ENCODE peak calls at places on chromosomes 16 and 17, in seven cellular contexts. One of them, this sample, is unnamed.

GRCh38 chr16:28180660-28181556 is 30.9 kb downstream of the XPO6 start:
- ATAC-seq in HCT116: peak; percentile 12
- ATAC-seq in foreskin keratinocyte: peak; percentile 35
- ATAC-seq in Right ventricle myocardium inferior: peak; percentile 20
- ATAC-seq in omental fat pad: peak; percentile 12
- ATAC-seq in activated naive CD8-positive, alpha-beta T cell treated with anti-CD3 and anti-CD28 coated beads, Interleukin-2, amount 50 U/mL, for 24 hours: no peak
- ATAC-seq in sciatic nerve: peak; percentile 60
- ATAC-seq in this sample: peak; percentile 51

GRCh38 chr17:78466786-78467715 is 88.6 kb downstream of the PGS1 start:
- ATAC-seq in activated naive CD8-positive, alpha-beta T cell treated with anti-CD3 and anti-CD28 coated beads, Interleukin-2, amount 50 U/mL, for 24 hours: no peak
- ATAC-seq in HCT116: no peak
- ATAC-seq in sciatic nerve: no peak
- ATAC-seq in foreskin keratinocyte: no peak
- ATAC-seq in Right ventricle myocardium inferior: no peak
- ATAC-seq in omental fat pad: no peak
- ATAC-seq in this sample: no peak

GRCh38 chr17:65737451-65737850 is 176.0 kb upstream of the AXIN2 start:
- ATAC-seq in Right ventricle myocardium inferior: peak; percentile 83
- ATAC-seq in activated naive CD8-positive, alpha-beta T cell treated with anti-CD3 and anti-CD28 coated beads, Interleukin-2, amount 50 U/mL, for 24 hours: no peak
- ATAC-seq in sciatic nerve: no peak
- ATAC-seq in omental fat pad: no peak
- ATAC-seq in foreskin keratinocyte: no peak
- ATAC-seq in HCT116: no peak
- ATAC-seq in this sample: no peak

GRCh38 chr16:27684047-27684446 is 134.1 kb downstream of the KATNIP start:
- ATAC-seq in HCT116: no peak
- ATAC-seq in foreskin keratinocyte: no peak
- ATAC-seq in activated naive CD8-positive, alpha-beta T cell treated with anti-CD3 and anti-CD28 coated beads, Interleukin-2, amount 50 U/mL, for 24 hours: no peak
- ATAC-seq in omental fat pad: no peak
- ATAC-seq in Right ventricle myocardium inferior: no peak
- ATAC-seq in sciatic nerve: no peak
- ATAC-seq in this sample: no peak

GRCh38 chr17:41919165-41919817 is 540 bp upstream of the ACLY start:
- ATAC-seq in omental fat pad: peak; percentile 54
- ATAC-seq in Right ventricle myocardium inferior: peak; percentile 46
- ATAC-seq in foreskin keratinocyte: peak; percentile 60
- ATAC-seq in HCT116: peak; percentile 76
- ATAC-seq in activated naive CD8-positive, alpha-beta T cell treated with anti-CD3 and anti-CD28 coated beads, Interleukin-2, amount 50 U/mL, for 24 hours: peak; percentile 14
- ATAC-seq in sciatic nerve: peak; percentile 61
- ATAC-seq in this sample: peak; percentile 64

GRCh38 chr17:70139449-70139993 is 29.8 kb upstream of the KCNJ2 start:
- ATAC-seq in sciatic nerve: no peak
- ATAC-seq in Right ventricle myocardium inferior: no peak
- ATAC-seq in HCT116: no peak
- ATAC-seq in omental fat pad: no peak
- ATAC-seq in foreskin keratinocyte: no peak
- ATAC-seq in activated naive CD8-positive, alpha-beta T cell treated with anti-CD3 and anti-CD28 coated beads, Interleukin-2, amount 50 U/mL, for 24 hours: no peak
- ATAC-seq in this sample: no peak

GRCh38 chr17:39045948-39046679 is 78.9 kb upstream of the FBXO47 start:
- ATAC-seq in HCT116: no peak
- ATAC-seq in activated naive CD8-positive, alpha-beta T cell treated with anti-CD3 and anti-CD28 coated beads, Interleukin-2, amount 50 U/mL, for 24 hours: no peak
- ATAC-seq in Right ventricle myocardium inferior: no peak
- ATAC-seq in foreskin keratinocyte: no peak
- ATAC-seq in omental fat pad: no peak
- ATAC-seq in sciatic nerve: no peak
- ATAC-seq in this sample: no peak

GRCh38 chr17:13568746-13569739 is 32.7 kb downstream of the HS3ST3A1 start:
- ATAC-seq in sciatic nerve: no peak
- ATAC-seq in activated naive CD8-positive, alpha-beta T cell treated with anti-CD3 and anti-CD28 coated beads, Interleukin-2, amount 50 U/mL, for 24 hours: no peak
- ATAC-seq in HCT116: no peak
- ATAC-seq in Right ventricle myocardium inferior: no peak
- ATAC-seq in omental fat pad: no peak
- ATAC-seq in foreskin keratinocyte: no peak
- ATAC-seq in this sample: no peak

GRCh38 chr16:46972429-46972970 is 974 bp downstream of the DNAJA2 start:
- ATAC-seq in sciatic nerve: no peak
- ATAC-seq in foreskin keratinocyte: peak; percentile 31
- ATAC-seq in Right ventricle myocardium inferior: no peak
- ATAC-seq in activated naive CD8-positive, alpha-beta T cell treated with anti-CD3 and anti-CD28 coated beads, Interleukin-2, amount 50 U/mL, for 24 hours: no peak
- ATAC-seq in HCT116: peak; percentile 61
- ATAC-seq in omental fat pad: no peak
- ATAC-seq in this sample: peak; percentile 61

GRCh38 chr17:49497147-49498036 is 2.3 kb downstream of the NGFR start:
- ATAC-seq in Right ventricle myocardium inferior: peak; percentile 79
- ATAC-seq in sciatic nerve: peak; percentile 73
- ATAC-seq in activated naive CD8-positive, alpha-beta T cell treated with anti-CD3 and anti-CD28 coated beads, Interleukin-2, amount 50 U/mL, for 24 hours: no peak
- ATAC-seq in omental fat pad: peak; percentile 39
- ATAC-seq in foreskin keratinocyte: peak; percentile 22
- ATAC-seq in HCT116: no peak
- ATAC-seq in this sample: peak; percentile 67

GRCh38 chr17:51270675-51271074 is 10.3 kb downstream of the UTP18 start:
- ATAC-seq in HCT116: no peak
- ATAC-seq in omental fat pad: no peak
- ATAC-seq in sciatic nerve: no peak
- ATAC-seq in foreskin keratinocyte: no peak
- ATAC-seq in activated naive CD8-positive, alpha-beta T cell treated with anti-CD3 and anti-CD28 coated beads, Interleukin-2, amount 50 U/mL, for 24 hours: no peak
- ATAC-seq in Right ventricle myocardium inferior: no peak
- ATAC-seq in this sample: no peak

GRCh38 chr16:65125322-65125721 is 3.5 kb upstream of the CDH11 start:
- ATAC-seq in Right ventricle myocardium inferior: no peak
- ATAC-seq in sciatic nerve: no peak
- ATAC-seq in omental fat pad: no peak
- ATAC-seq in foreskin keratinocyte: no peak
- ATAC-seq in HCT116: no peak
- ATAC-seq in activated naive CD8-positive, alpha-beta T cell treated with anti-CD3 and anti-CD28 coated beads, Interleukin-2, amount 50 U/mL, for 24 hours: no peak
- ATAC-seq in this sample: no peak

GRCh38 chr17:45437461-45438283 is 5.0 kb upstream of the ARHGAP27 start:
- ATAC-seq in sciatic nerve: no peak
- ATAC-seq in foreskin keratinocyte: no peak
- ATAC-seq in omental fat pad: no peak
- ATAC-seq in HCT116: no peak
- ATAC-seq in activated naive CD8-positive, alpha-beta T cell treated with anti-CD3 and anti-CD28 coated beads, Interleukin-2, amount 50 U/mL, for 24 hours: no peak
- ATAC-seq in Right ventricle myocardium inferior: no peak
- ATAC-seq in this sample: peak; percentile 62

GRCh38 chr16:89478576-89479221 is 11.7 kb downstream of the ANKRD11 start:
- ATAC-seq in foreskin keratinocyte: peak; percentile 52
- ATAC-seq in Right ventricle myocardium inferior: no peak
- ATAC-seq in activated naive CD8-positive, alpha-beta T cell treated with anti-CD3 and anti-CD28 coated beads, Interleukin-2, amount 50 U/mL, for 24 hours: peak; percentile 53
- ATAC-seq in omental fat pad: peak; percentile 62
- ATAC-seq in sciatic nerve: peak; percentile 37
- ATAC-seq in HCT116: no peak
- ATAC-seq in this sample: peak; percentile 45

GRCh38 chr17:70527364-70527888 is 358.1 kb downstream of the KCNJ2 start:
- ATAC-seq in Right ventricle myocardium inferior: peak; percentile 63
- ATAC-seq in foreskin keratinocyte: no peak
- ATAC-seq in activated naive CD8-positive, alpha-beta T cell treated with anti-CD3 and anti-CD28 coated beads, Interleukin-2, amount 50 U/mL, for 24 hours: no peak
- ATAC-seq in sciatic nerve: peak; percentile 34
- ATAC-seq in HCT116: no peak
- ATAC-seq in omental fat pad: no peak
- ATAC-seq in this sample: no peak

GRCh38 chr17:8867361-8867981 is at the start of gene PIK3R6:
- ATAC-seq in Right ventricle myocardium inferior: no peak
- ATAC-seq in omental fat pad: no peak
- ATAC-seq in foreskin keratinocyte: no peak
- ATAC-seq in activated naive CD8-positive, alpha-beta T cell treated with anti-CD3 and anti-CD28 coated beads, Interleukin-2, amount 50 U/mL, for 24 hours: peak; percentile 31
- ATAC-seq in HCT116: no peak
- ATAC-seq in sciatic nerve: peak; percentile 50
- ATAC-seq in this sample: no peak

GRCh38 chr16:46743232-46743719 is 4.9 kb downstream of the MYLK3 start:
- ATAC-seq in foreskin keratinocyte: peak; percentile 53
- ATAC-seq in Right ventricle myocardium inferior: peak; percentile 20
- ATAC-seq in omental fat pad: no peak
- ATAC-seq in activated naive CD8-positive, alpha-beta T cell treated with anti-CD3 and anti-CD28 coated beads, Interleukin-2, amount 50 U/mL, for 24 hours: no peak
- ATAC-seq in HCT116: peak; percentile 50
- ATAC-seq in sciatic nerve: peak; percentile 32
- ATAC-seq in this sample: no peak

GRCh38 chr16:58176608-58177346 is 21.1 kb downstream of the CSNK2A2 start:
- ATAC-seq in Right ventricle myocardium inferior: peak; percentile 64
- ATAC-seq in omental fat pad: no peak
- ATAC-seq in HCT116: no peak
- ATAC-seq in sciatic nerve: no peak
- ATAC-seq in foreskin keratinocyte: no peak
- ATAC-seq in activated naive CD8-positive, alpha-beta T cell treated with anti-CD3 and anti-CD28 coated beads, Interleukin-2, amount 50 U/mL, for 24 hours: peak; percentile 81
- ATAC-seq in this sample: no peak

GRCh38 chr16:65532218-65532617 is 410.4 kb upstream of the CDH11 start:
- ATAC-seq in foreskin keratinocyte: no peak
- ATAC-seq in omental fat pad: no peak
- ATAC-seq in activated naive CD8-positive, alpha-beta T cell treated with anti-CD3 and anti-CD28 coated beads, Interleukin-2, amount 50 U/mL, for 24 hours: no peak
- ATAC-seq in sciatic nerve: peak; percentile 70
- ATAC-seq in Right ventricle myocardium inferior: no peak
- ATAC-seq in HCT116: no peak
- ATAC-seq in this sample: no peak

GRCh38 chr17:38509772-38510423 is 81.6 kb downstream of the ARHGAP23 start:
- ATAC-seq in sciatic nerve: peak; percentile 20
- ATAC-seq in omental fat pad: no peak
- ATAC-seq in HCT116: peak; percentile 11
- ATAC-seq in activated naive CD8-positive, alpha-beta T cell treated with anti-CD3 and anti-CD28 coated beads, Interleukin-2, amount 50 U/mL, for 24 hours: no peak
- ATAC-seq in foreskin keratinocyte: no peak
- ATAC-seq in Right ventricle myocardium inferior: peak; percentile 12
- ATAC-seq in this sample: peak; percentile 9

GRCh38 chr16:71845639-71846431 is at the start of gene ATXN1L:
- ATAC-seq in foreskin keratinocyte: peak; percentile 95
- ATAC-seq in sciatic nerve: peak; percentile 99
- ATAC-seq in HCT116: peak; percentile 96
- ATAC-seq in Right ventricle myocardium inferior: peak; percentile 98
- ATAC-seq in omental fat pad: peak; percentile 94
- ATAC-seq in activated naive CD8-positive, alpha-beta T cell treated with anti-CD3 and anti-CD28 coated beads, Interleukin-2, amount 50 U/mL, for 24 hours: peak; percentile 96
- ATAC-seq in this sample: peak; percentile 96

GRCh38 chr16:83586036-83586810 is 221.6 kb upstream of the HSBP1 start:
- ATAC-seq in sciatic nerve: no peak
- ATAC-seq in omental fat pad: no peak
- ATAC-seq in activated naive CD8-positive, alpha-beta T cell treated with anti-CD3 and anti-CD28 coated beads, Interleukin-2, amount 50 U/mL, for 24 hours: no peak
- ATAC-seq in HCT116: no peak
- ATAC-seq in foreskin keratinocyte: no peak
- ATAC-seq in Right ventricle myocardium inferior: no peak
- ATAC-seq in this sample: no peak

GRCh38 chr17:58328195-58329034 is at the start of gene TSPOAP1:
- ATAC-seq in activated naive CD8-positive, alpha-beta T cell treated with anti-CD3 and anti-CD28 coated beads, Interleukin-2, amount 50 U/mL, for 24 hours: peak; percentile 0
- ATAC-seq in sciatic nerve: no peak
- ATAC-seq in foreskin keratinocyte: no peak
- ATAC-seq in omental fat pad: no peak
- ATAC-seq in Right ventricle myocardium inferior: no peak
- ATAC-seq in HCT116: no peak
- ATAC-seq in this sample: no peak

GRCh38 chr16:23694707-23695373 is 16.2 kb downstream of the PLK1 start:
- ATAC-seq in sciatic nerve: peak; percentile 48
- ATAC-seq in HCT116: no peak
- ATAC-seq in Right ventricle myocardium inferior: peak; percentile 36
- ATAC-seq in activated naive CD8-positive, alpha-beta T cell treated with anti-CD3 and anti-CD28 coated beads, Interleukin-2, amount 50 U/mL, for 24 hours: no peak
- ATAC-seq in omental fat pad: no peak
- ATAC-seq in foreskin keratinocyte: peak; percentile 41
- ATAC-seq in this sample: peak; percentile 27

This sample was measured in SK-N-SH treated with all-trans-retinoic acid at 6 μM for 48 hours.